ENCODE peak calls at places on chromosomes 2 and 18, in five cellular contexts. P, B, S, L and F are unnamed samples.

GRCh38 chr2:95334916-95335641 is 37.9 kb downstream of the KCNIP3 start:
- DNase-seq in P (no peak), B (no peak), S (no peak), L (no peak), F (no peak)

GRCh38 chr2:37630298-37630697 is 41.1 kb downstream of the CDC42EP3 start:
- DNase-seq in P (no peak), B (no peak), S (no peak), L (no peak), F (no peak)

GRCh38 chr18:32021756-32022564 is 3.3 kb downstream of the RNF125 start:
- DNase-seq in P (no peak), B (no peak), S (no peak), L (no peak), F (no peak)

GRCh38 chr2:237483018-237483731 is 3.9 kb upstream of the MLPH start:
- DNase-seq in P (peak; percentile 58), B (no peak), S (no peak), L (no peak), F (no peak)

GRCh38 chr18:49666045-49666444 is 104.2 kb downstream of the LIPG start:
- DNase-seq in P (no peak), B (no peak), S (no peak), L (no peak), F (no peak)

GRCh38 chr2:143398701-143399260 is 269.6 kb downstream of the ARHGAP15 start:
- DNase-seq in P (no peak), B (no peak), S (no peak), L (no peak), F (no peak)

GRCh38 chr18:4035521-4035920 is 419.6 kb downstream of the DLGAP1 start:
- DNase-seq in P (no peak), B (no peak), S (no peak), L (no peak), F (peak; percentile 43)

GRCh38 chr2:6800553-6800952 is 65.2 kb downstream of the CMPK2 start:
- DNase-seq in P (no peak), B (peak; percentile 21), S (no peak), L (no peak), F (no peak)

GRCh38 chr2:3171564-3172264 is 205.9 kb downstream of the EIPR1 start:
- DNase-seq in P (no peak), B (no peak), S (no peak), L (no peak), F (no peak)

GRCh38 chr2:82740527-82740926 is 1718.6 kb downstream of the SUCLG1 start:
- DNase-seq in P (no peak), B (no peak), S (no peak), L (peak; percentile 2), F (peak; percentile 11)

GRCh38 chr2:64683771-64684510 is 30.2 kb upstream of the SERTAD2 start:
- DNase-seq in P (no peak), B (no peak), S (no peak), L (no peak), F (no peak)

GRCh38 chr2:218893349-218894167 is 12.9 kb downstream of the WNT10A start:
- DNase-seq in P (no peak), B (no peak), S (no peak), L (no peak), F (no peak)

GRCh38 chr2:236256601-236257000 is 7.6 kb downstream of the ASB18 start:
- DNase-seq in P (no peak), B (no peak), S (no peak), L (no peak), F (no peak)

GRCh38 chr2:112876971-112877361 is 34.0 kb upstream of the IL37 start:
- DNase-seq in P (no peak), B (no peak), S (no peak), L (no peak), F (no peak)

GRCh38 chr2:188425266-188425665 is 133.6 kb downstream of the GULP1 start:
- DNase-seq in P (no peak), B (no peak), S (no peak), L (no peak), F (no peak)

DNA sequence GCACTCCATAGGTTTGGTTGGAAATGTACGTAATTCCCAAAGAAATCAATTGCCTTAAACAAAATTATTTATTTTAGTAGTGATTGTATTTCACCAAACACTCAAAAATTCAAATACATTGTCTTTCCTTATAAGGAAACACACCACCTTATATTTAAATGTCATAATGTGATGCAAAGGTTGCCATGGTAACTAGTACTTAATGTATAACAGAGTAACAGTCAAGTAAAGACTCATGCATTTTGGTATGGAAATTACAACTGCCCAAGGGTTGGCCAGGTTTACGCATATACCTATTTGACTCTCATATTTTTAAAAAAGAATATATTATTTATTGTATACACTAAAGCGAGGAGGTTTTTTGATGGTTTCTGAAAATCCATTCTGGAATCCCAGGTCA is 231.2 kb downstream of the TCF4 start:
- DNase-seq in P (no peak), B (no peak), S (no peak), L (no peak), F (peak; percentile 45)
- TF ChIP-seq JUNB in P (no peak), B (no peak), S (no peak), L (no peak), F (no peak)

DNA sequence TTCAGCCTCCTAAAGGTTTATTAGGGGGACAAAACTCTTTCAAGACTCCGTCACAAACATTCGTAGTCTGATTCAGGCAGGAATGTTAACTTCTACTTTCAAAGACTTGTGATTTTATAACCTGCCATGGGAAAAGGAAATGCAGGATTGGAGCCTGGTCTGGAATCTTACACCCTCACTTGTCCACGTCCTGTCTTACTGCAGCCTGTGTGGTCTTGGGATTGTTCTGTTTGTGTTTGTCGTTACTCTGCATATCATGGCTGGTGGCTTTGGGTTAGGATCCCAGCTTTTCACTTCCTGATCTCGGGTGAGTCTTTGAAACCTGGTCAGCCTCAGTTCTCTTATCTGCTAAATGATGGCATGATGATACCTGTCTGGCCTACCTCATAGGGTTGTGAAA is 34.5 kb downstream of the SH3BP4 start:
- DNase-seq in P (no peak), B (no peak), S (no peak), L (no peak), F (no peak)
- H3K4me1 ChIP-seq in P (peaks cover 48% of the 10 kb centered on the region), B (peaks cover 97% of the 10 kb centered on the region), S (no peaks in the 10 kb centered on the region), L (no peaks in the 10 kb centered on the region), F (peaks cover 33% of the 10 kb centered on the region)

DNA sequence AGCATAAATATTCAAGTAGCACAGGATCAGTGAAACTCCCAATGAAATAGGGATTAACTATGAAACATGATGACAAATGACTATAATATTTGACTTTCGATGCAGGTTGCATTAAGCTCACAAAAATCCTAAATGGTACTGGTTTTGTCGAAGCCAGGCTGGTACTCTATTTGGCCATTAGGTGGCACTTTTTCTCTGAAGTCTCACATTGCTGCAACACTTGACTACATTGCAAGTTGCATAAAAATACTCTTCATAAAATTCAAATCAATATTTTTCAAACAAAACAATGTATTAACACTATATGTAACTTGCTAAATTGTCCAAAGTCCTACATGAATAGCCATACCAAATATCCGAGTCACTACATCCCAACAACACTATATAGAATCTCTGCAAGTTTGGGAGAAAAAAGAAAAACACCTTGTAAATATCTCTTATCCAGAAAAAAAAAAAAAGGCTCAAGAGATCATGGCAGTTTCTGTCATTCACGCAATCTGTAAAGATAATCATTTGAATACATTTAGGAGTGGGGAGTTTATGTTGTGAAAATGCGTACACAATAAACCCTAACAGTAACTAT is 9.5 kb downstream of the RTTN start:
- DNase-seq in P (peak; percentile 10), B (peak; percentile 35), S (no peak), L (peak; percentile 29), F (peak; percentile 58)
- TF ChIP-seq JUNB in P (no peak), B (no peak), S (no peak), L (no peak), F (no peak)

DNA sequence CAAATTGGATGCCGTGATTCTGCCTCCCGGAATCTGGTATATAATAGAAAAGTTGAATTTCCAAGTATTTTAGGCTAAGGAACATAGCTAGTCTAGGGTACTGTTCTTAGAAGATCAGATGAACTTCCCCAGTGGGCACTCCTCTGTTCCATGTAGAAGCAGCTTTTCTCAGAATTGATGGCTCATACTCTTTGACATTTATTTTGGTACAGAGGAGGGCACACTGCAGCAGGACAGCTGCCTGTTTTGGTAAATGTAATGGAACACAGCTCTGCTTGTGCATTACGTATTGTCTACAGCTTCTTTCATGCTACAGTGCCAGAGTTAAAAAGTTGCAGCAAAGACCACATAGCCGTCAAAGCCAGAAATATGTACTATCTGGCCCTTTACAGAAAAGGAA is 10.8 kb downstream of the YPEL5 start:
- DNase-seq in P (no peak), B (no peak), S (no peak), L (no peak), F (no peak)
- H3K4me1 ChIP-seq in P (peaks cover 16% of the 10 kb centered on the region), B (peaks cover 20% of the 10 kb centered on the region), S (peaks cover 3% of the 10 kb centered on the region), L (no peaks in the 10 kb centered on the region), F (no peaks in the 10 kb centered on the region)

GRCh38 chr2:23659328-23659727 is 267.6 kb downstream of the ATAD2B start:
- DNase-seq in P (no peak), B (no peak), S (no peak), L (no peak), F (no peak)
- TF ChIP-seq JUNB in P (no peak), B (no peak), S (no peak), L (no peak), F (no peak)

GRCh38 chr2:99641999-99642398 is 152.2 kb upstream of the REV1 start:
- DNase-seq in P (no peak), B (no peak), S (no peak), L (no peak), F (no peak)
- H3K4me1 ChIP-seq in P (no peaks in the 10 kb centered on the region), B (no peaks in the 10 kb centered on the region), S (no peaks in the 10 kb centered on the region), L (peaks cover 3% of the 10 kb centered on the region), F (no peaks in the 10 kb centered on the region)

GRCh38 chr2:128550389-128550788 is 231.7 kb upstream of the HS6ST1 start:
- DNase-seq in P (no peak), B (no peak), S (no peak), L (no peak), F (no peak)
- TF ChIP-seq JUNB in P (no peak), B (no peak), S (no peak), L (no peak), F (no peak)

DNA sequence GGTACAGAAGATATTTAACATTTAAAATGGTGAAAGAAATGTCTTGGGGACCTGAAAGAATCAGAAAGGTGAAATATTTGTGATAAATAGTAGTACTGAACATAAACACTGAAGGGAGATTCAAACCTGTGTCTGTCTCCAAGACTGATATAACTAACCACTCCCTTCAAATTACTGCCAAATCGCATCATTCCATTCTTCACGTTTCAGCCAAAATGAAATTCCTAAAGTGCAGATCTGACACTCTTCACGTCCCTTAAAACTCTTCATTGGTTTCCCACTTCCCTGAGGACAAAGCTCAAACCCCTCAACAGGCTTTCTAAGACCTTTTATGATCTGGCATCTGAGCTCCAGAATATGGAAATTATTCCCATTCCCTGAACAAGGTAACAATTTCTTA is 19.0 kb downstream of the SLC8A1 start:
- DNase-seq in P (no peak), B (no peak), S (no peak), L (no peak), F (no peak)
- H3K4me1 ChIP-seq in P (peaks cover 27% of the 10 kb centered on the region), B (no peaks in the 10 kb centered on the region), S (no peaks in the 10 kb centered on the region), L (no peaks in the 10 kb centered on the region), F (no peaks in the 10 kb centered on the region)